ENCODE peak calls at places on chromosomes 2 and 18, in five cellular contexts. N, I, D, H and Y are unnamed samples.

GRCh38 chr2:108640731-108641130 is 78.6 kb upstream of the RANBP2 start:
- DNase-seq in N (no peak), I (no peak), D (no peak), H (no peak), Y (no peak)

GRCh38 chr18:36477776-36478175 is 180.3 kb downstream of the FHOD3 start:
- DNase-seq in N (no peak), I (no peak), D (no peak), H (no peak), Y (no peak)

GRCh38 chr2:104406273-104406726 is 447.6 kb upstream of the POU3F3 start:
- DNase-seq in N (no peak), I (no peak), D (no peak), H (no peak), Y (no peak)

GRCh38 chr2:237704476-237705224 is 77.3 kb downstream of the LRRFIP1 start:
- DNase-seq in N (no peak), I (no peak), D (no peak), H (no peak), Y (no peak)

GRCh38 chr2:35356332-35356731 is 999.2 kb upstream of the CRIM1 start:
- DNase-seq in N (no peak), I (no peak), D (no peak), H (no peak), Y (no peak)

GRCh38 chr18:13366131-13366530 is 147.6 kb downstream of the LDLRAD4 start:
- DNase-seq in N (no peak), I (no peak), D (no peak), H (no peak), Y (no peak)

GRCh38 chr2:181106789-181107418 is 126.5 kb downstream of the UBE2E3 start:
- DNase-seq in N (peak; percentile 43), I (no peak), D (no peak), H (peak; percentile 13), Y (no peak)

GRCh38 chr2:217835931-217836881 is 166.6 kb downstream of the TNS1 start:
- DNase-seq in N (peak; percentile 26), I (no peak), D (no peak), H (no peak), Y (no peak)

GRCh38 chr2:85178980-85179411 is 45.8 kb downstream of the TCF7L1 start:
- DNase-seq in N (peak; percentile 62), I (no peak), D (no peak), H (no peak), Y (no peak)

GRCh38 chr2:160918909-160919503 is 241.2 kb upstream of the TANK start:
- DNase-seq in N (peak; percentile 84), I (peak; percentile 58), D (peak; percentile 61), H (peak; percentile 9), Y (peak; percentile 85)

GRCh38 chr2:24448811-24449210 is 42.2 kb upstream of the NCOA1 start:
- DNase-seq in N (no peak), I (no peak), D (no peak), H (no peak), Y (no peak)

GRCh38 chr18:49081511-49082146 is 130.9 kb upstream of the SMAD7 start:
- DNase-seq in N (no peak), I (no peak), D (no peak), H (no peak), Y (no peak)

GRCh38 chr18:43271593-43272432 is 5.5 kb downstream of the SYT4 start:
- DNase-seq in N (peak; percentile 67), I (no peak), D (no peak), H (peak; percentile 34), Y (no peak)

GRCh38 chr2:168583710-168584521 is 127.8 kb downstream of the CERS6 start:
- DNase-seq in N (no peak), I (no peak), D (no peak), H (no peak), Y (no peak)

GRCh38 chr18:64974378-64975125 is 776.3 kb upstream of the CDH7 start:
- DNase-seq in N (peak; percentile 33), I (no peak), D (no peak), H (no peak), Y (no peak)

GRCh38 chr2:9191044-9191481 is 15.5 kb upstream of the ASAP2 start:
- DNase-seq in N (peak; percentile 59), I (no peak), D (peak; percentile 79), H (no peak), Y (no peak)

GRCh38 chr2:69950241-69950640 is 11.2 kb downstream of the ASPRV1 start:
- DNase-seq in N (no peak), I (no peak), D (no peak), H (no peak), Y (no peak)

GRCh38 chr2:239311132-239312040 is 89.4 kb downstream of the HDAC4 start:
- DNase-seq in N (no peak), I (no peak), D (no peak), H (no peak), Y (peak; percentile 82)

GRCh38 chr18:63881851-63882250 is 5.7 kb upstream of the SERPINB2 start:
- DNase-seq in N (no peak), I (no peak), D (no peak), H (no peak), Y (no peak)

GRCh38 chr2:172247203-172247602 is 144.5 kb upstream of the DLX2 start:
- DNase-seq in N (no peak), I (no peak), D (no peak), H (no peak), Y (no peak)

GRCh38 chr2:234091432-234091879 is 41.0 kb downstream of the SPP2 start:
- DNase-seq in N (peak; percentile 6), I (no peak), D (no peak), H (no peak), Y (no peak)

GRCh38 chr2:242085941-242086621 is 216.6 kb downstream of the RTP5 start:
- DNase-seq in N (no peak), I (no peak), D (no peak), H (peak; percentile 4), Y (peak; percentile 76)

GRCh38 chr2:95345415-95346235 is 48.5 kb downstream of the KCNIP3 start:
- DNase-seq in N (peak; percentile 88), I (peak; percentile 31), D (peak; percentile 77), H (peak; percentile 84), Y (peak; percentile 79)

GRCh38 chr2:48412409-48413259 is 117.3 kb upstream of the STON1 start:
- DNase-seq in N (no peak), I (no peak), D (no peak), H (no peak), Y (no peak)

GRCh38 chr2:30664761-30665358 is 142.4 kb downstream of the CAPN13 start:
- DNase-seq in N (no peak), I (no peak), D (no peak), H (peak; percentile 31), Y (no peak)

GRCh38 chr2:35462226-35462983 is 893.2 kb upstream of the CRIM1 start:
- DNase-seq in N (no peak), I (no peak), D (no peak), H (no peak), Y (no peak)

GRCh38 chr2:159086332-159086731 is 117.9 kb downstream of the TANC1 start:
- DNase-seq in N (no peak), I (no peak), D (no peak), H (peak; percentile 44), Y (no peak)
- H3K4me1 ChIP-seq in N (no peaks in the 10 kb centered on the region), I (no peaks in the 10 kb centered on the region), D (peaks cover 12% of the 10 kb centered on the region), H (peaks cover 5% of the 10 kb centered on the region), Y (peaks cover 56% of the 10 kb centered on the region)

GRCh38 chr2:178298785-178299212 is 104.5 kb downstream of the OSBPL6 start:
- DNase-seq in N (no peak), I (no peak), D (no peak), H (no peak), Y (no peak)
- TF ChIP-seq POLR2AphosphoS5 in N (no peak), I (no peak), D (no peak), H (no peak), Y (no peak)

GRCh38 chr2:153819056-153819455 is 52.7 kb upstream of the GALNT13 start:
- DNase-seq in N (no peak), I (no peak), D (no peak), H (no peak), Y (no peak)

GRCh38 chr2:153819501-153819900 is 52.2 kb upstream of the GALNT13 start:
- DNase-seq in N (peak; percentile 26), I (no peak), D (no peak), H (no peak), Y (no peak)

GRCh38 chr2:153818242-153818641 is 53.5 kb upstream of the GALNT13 start:
- DNase-seq in N (no peak), I (no peak), D (no peak), H (no peak), Y (no peak)

GRCh38 chr2:153828335-153828734 is 43.4 kb upstream of the GALNT13 start:
- DNase-seq in N (no peak), I (no peak), D (no peak), H (no peak), Y (no peak)

DNA sequence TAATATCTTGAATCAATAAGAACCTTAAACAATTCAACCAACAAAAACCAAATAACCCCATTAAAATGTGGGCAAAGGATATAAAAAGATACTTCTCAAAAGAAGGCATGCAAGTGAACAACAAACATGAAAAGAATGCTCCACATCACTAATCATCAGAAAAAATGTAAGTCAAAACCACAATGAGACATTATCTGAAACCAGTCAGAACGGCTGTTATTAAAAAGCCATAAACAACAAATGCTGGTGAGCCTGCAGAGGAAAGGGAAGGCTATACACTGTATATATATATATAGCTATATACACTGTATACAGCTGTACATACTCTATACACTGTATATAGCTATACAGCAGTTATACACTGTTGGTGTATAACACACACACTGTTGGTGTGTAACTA is 47.8 kb upstream of the GALNT13 start:
- DNase-seq in N (no peak), I (no peak), D (no peak), H (no peak), Y (no peak)
- H3K4me1 ChIP-seq in N (no peaks in the 10 kb centered on the region), I (no peaks in the 10 kb centered on the region), D (no peaks in the 10 kb centered on the region), H (no peaks in the 10 kb centered on the region), Y (no peaks in the 10 kb centered on the region)

GRCh38 chr2:111944536-111945210 is 46.3 kb downstream of the MERTK start:
- DNase-seq in N (no peak), I (no peak), D (no peak), H (no peak), Y (no peak)

GRCh38 chr2:111947219-111947618 is 48.8 kb downstream of the MERTK start:
- DNase-seq in N (no peak), I (no peak), D (no peak), H (no peak), Y (no peak)

GRCh38 chr2:111945444-111946293 is 47.3 kb downstream of the MERTK start:
- DNase-seq in N (no peak), I (no peak), D (no peak), H (no peak), Y (no peak)

GRCh38 chr2:111948832-111949231 is 50.4 kb downstream of the MERTK start:
- DNase-seq in N (no peak), I (no peak), D (no peak), H (no peak), Y (no peak)

DNA sequence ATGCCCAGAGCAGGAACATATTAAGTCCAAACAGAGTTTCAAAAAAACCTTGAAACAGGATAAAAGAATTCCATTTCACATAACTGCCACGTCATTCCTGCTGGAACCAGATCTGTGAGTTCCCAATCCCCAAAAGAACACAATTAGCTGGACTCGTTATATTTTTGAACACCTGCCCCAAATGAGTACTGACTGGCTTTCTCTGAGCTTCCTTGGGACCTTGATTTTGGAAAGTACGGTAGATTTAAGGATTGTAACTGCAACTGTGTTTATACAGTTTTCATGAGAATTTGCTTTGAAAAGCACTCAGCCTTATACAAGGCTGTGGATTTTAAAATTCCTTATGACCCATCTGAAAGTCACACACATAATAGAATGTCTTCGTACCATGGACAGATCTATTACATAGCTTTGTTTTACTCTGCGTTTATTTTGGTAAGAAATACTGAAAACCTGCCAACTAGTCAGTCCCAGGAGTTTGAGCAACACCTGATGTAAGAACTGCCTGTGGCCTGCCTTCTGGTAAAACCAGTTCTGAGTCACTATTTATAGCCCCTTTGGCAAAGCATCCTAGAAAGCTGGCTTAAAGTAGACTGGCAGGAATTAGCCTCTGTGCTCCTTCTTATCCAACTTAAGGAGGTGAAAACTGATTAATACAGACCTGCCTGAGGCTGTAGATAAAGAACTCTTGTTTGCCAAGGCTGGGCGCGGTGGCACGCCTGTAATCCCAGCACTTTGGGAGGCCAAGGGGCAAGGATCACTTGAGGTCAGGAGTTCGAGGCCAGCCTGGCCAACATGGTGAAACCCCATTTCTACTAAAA is 48.1 kb downstream of the MERTK start:
- DNase-seq in N (peak; percentile 24), I (no peak), D (no peak), H (no peak), Y (no peak)
- TF ChIP-seq POLR2AphosphoS5 in N (no peak), I (no peak), D (no peak), H (no peak), Y (peak; percentile 49)